ENCODE peak calls at places on chromosome 20, in five cellular contexts. Q is brain microvascular endothelial cell, C is H9, H is left lung, L is psoas muscle. G is an unnamed sample.

GRCh38 chr20:1856419-1856818 is 38.8 kb upstream of the SIRPA start:
- DNase-seq in L (no peak), C (no peak), Q (no peak), H (no peak), G (no peak)

GRCh38 chr20:3045042-3045815 is 623 bp upstream of the MRPS26 start:
- DNase-seq in C (peak), Q (peak), H (no peak), L (peak), G (peak)

GRCh38 chr20:16100111-16100510 is 473.1 kb downstream of the KIF16B start:
- DNase-seq in L (no peak), H (no peak), Q (no peak), C (no peak), G (no peak)

GRCh38 chr20:52972190-52972937 is at the start of gene TSHZ2:
- DNase-seq in C (peak), Q (peak), L (peak), H (peak), G (no peak)

GRCh38 chr20:10487354-10488115 is 52.4 kb downstream of the SLX4IP start:
- DNase-seq in L (no peak), C (no peak), H (no peak), Q (no peak), G (no peak)

GRCh38 chr20:16279320-16279719 is 293.9 kb downstream of the KIF16B start:
- DNase-seq in Q (no peak), H (no peak), L (no peak), C (no peak), G (no peak)

GRCh38 chr20:63978319-63979220 is 872 bp downstream of the SAMD10 start:
- DNase-seq in L (peak), H (peak), C (peak), Q (no peak), G (peak)

GRCh38 chr20:3071610-3072529 is at the start of gene OXT:
- DNase-seq in C (peak), H (peak), Q (no peak), L (peak), G (no peak)

GRCh38 chr20:53735536-53736050 is 142.0 kb upstream of the ZNF217 start:
- DNase-seq in H (no peak), L (no peak), Q (peak), C (no peak), G (peak)

GRCh38 chr20:56414842-56415765 is 3.0 kb downstream of the CASS4 start:
- DNase-seq in Q (peak), H (no peak), C (no peak), L (no peak), G (no peak)

GRCh38 chr20:33316958-33317357 is 33.9 kb downstream of the BPIFB1 start:
- DNase-seq in H (no peak), C (no peak), L (no peak), Q (no peak), G (no peak)

GRCh38 chr20:58650181-58650775 is 805 bp upstream of the STX16 start:
- DNase-seq in C (peak), L (no peak), H (peak), Q (no peak), G (no peak)

GRCh38 chr20:63544958-63545516 is 2.5 kb downstream of the SRMS start:
- DNase-seq in Q (no peak), H (no peak), L (no peak), C (no peak), G (no peak)

GRCh38 chr20:33727806-33728205 is 4.0 kb upstream of the ZNF341 start:
- DNase-seq in L (no peak), H (no peak), Q (no peak), C (no peak), G (no peak)

GRCh38 chr20:33551778-33552177 is 61.9 kb downstream of the CBFA2T2 start:
- DNase-seq in Q (no peak), L (no peak), C (no peak), H (no peak), G (no peak)

GRCh38 chr20:2871555-2872303 is 1.6 kb upstream of the PTPRA start:
- DNase-seq in L (no peak), Q (no peak), H (no peak), C (no peak), G (no peak)

DNA sequence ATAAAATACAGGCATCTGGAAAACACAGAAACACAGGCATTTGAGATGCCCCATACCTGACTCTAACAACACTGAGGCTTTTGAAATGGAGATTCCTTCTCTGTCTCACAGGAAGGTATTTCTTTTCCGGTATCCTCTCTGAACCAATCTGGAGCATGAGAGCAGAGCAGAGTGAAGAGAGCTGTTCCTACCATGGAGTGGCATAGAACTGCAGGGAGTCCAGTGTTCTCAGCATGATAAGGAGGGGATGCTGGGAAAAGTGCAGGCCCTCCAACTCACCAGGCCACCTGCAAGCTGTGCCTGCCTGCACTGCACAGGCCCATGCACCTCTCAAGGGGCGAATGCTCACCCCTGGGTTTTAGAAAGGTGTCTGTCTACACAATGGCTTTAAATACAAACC is 89.2 kb downstream of the FOXA2 start:
- DNase-seq in H (no peak), L (no peak), C (no peak), Q (no peak), G (no peak)
- H3K27ac ChIP-seq in H (no peak), L (no peak), C (no peak), Q (no peak), G (no peak)

GRCh38 chr20:46710149-46710913 is 882 bp downstream of the SLC2A10 start:
- DNase-seq in Q (no peak), H (no peak), C (no peak), L (no peak), G (no peak)
- H3K27ac ChIP-seq in Q (peak), H (peak), C (no peak), L (no peak), G (peak)

GRCh38 chr20:62357681-62358080 is 9.4 kb downstream of the LAMA5 start:
- DNase-seq in H (peak), Q (no peak), L (peak), C (no peak), G (no peak)

GRCh38 chr20:62358171-62358719 is 8.9 kb downstream of the LAMA5 start:
- DNase-seq in C (no peak), H (peak), L (peak), Q (no peak), G (peak)

GRCh38 chr20:62356948-62357667 is 10.0 kb downstream of the LAMA5 start:
- DNase-seq in Q (peak), H (peak), L (peak), C (no peak), G (peak)

GRCh38 chr20:62359491-62360121 is 7.5 kb downstream of the LAMA5 start:
- DNase-seq in H (peak), C (peak), Q (peak), L (peak), G (peak)

GRCh38 chr20:62358728-62359490 is 8.2 kb downstream of the LAMA5 start:
- DNase-seq in H (peak), L (peak), Q (no peak), C (peak), G (no peak)
- H3K27ac ChIP-seq in H (peak), L (peak), Q (peak), C (no peak), G (peak)

GRCh38 chr20:25039697-25040437 is 18.1 kb downstream of the ACSS1 start:
- DNase-seq in H (peak), Q (no peak), C (no peak), L (peak), G (peak)
- H3K27ac ChIP-seq in H (peak), Q (no peak), C (no peak), L (peak), G (peak)

DNA sequence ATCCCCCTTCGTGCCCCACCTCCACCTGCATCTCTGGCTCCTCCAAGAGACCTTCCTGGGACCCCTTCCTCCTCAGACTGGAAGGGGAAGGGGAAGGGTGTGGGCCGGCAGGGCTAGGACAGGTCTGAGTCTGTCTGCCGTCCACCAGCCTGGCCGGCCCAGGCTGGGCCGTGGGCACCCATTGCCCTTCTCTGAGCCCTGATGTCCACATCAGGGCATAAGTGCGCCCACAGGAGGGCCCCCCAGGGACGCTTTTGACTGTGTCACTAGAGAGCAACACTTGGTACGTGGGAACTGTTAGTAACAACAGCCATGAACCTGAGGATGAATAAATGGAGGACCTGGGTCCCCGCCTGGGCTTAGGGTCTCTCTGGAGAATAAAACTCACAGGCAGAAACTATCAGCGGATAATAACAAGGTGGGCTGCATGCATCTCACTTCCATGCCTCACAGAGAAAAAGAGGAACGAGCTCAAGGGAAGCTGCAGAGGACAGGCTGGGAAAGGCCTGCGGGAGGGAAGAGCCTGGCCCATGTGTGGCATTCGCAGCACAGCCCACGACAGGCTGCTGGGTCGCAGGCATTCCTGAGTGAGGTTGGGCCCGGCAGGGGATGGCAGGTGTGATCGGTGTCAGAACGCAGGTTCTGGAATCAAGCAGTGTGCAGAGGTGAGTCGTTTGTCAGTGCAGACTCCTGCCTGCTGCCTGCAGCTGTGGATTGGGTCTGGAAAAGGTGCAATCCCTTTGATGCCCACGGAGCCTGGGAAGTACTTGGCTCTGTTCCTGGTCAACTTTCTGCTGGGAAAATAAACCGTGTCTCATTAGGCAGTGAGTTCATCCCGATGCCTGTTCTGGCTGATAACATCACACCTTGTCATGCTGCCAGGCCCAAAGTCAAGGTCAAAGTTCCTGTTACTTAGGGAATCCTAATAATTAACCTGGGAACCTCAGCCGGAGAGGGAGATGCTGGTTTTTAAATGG is 60.9 kb downstream of the BCAS4 start:
- DNase-seq in H (no peak), Q (no peak), C (peak), L (no peak), G (no peak)
- H3K27ac ChIP-seq in H (no peak), Q (no peak), C (no peak), L (no peak), G (no peak)

GRCh38 chr20:50931306-50932015 is at the start of gene ADNP:
- DNase-seq in C (peak), H (peak), Q (peak), L (peak), G (peak)

GRCh38 chr20:50933589-50933988 is 2.4 kb upstream of the ADNP start:
- DNase-seq in L (no peak), H (no peak), C (no peak), Q (no peak), G (no peak)

GRCh38 chr20:50932016-50932338 is 740 bp upstream of the ADNP start:
- DNase-seq in L (no peak), H (no peak), Q (no peak), C (no peak), G (no peak)

GRCh38 chr20:50931048-50931305 is 260 bp downstream of the ADNP start:
- DNase-seq in C (no peak), L (no peak), Q (no peak), H (peak), G (no peak)

DNA sequence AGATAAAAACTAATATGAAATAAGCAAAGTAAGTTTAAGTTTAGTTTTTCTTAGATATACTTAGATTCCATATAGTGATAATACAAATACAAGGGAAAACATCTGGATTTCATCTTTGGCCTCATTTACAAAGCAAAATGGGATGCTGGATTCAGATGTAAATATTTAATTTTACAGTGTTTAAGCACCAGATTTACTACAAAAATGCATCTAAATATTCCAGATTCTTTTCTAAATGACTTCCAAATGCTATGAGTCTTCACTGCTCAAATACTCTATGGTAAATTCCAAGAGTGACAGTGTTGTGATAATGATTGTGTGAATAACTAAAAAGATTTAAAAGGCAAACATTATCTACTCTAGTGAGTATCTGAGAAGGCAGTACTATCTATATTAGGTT is 1.6 kb upstream of the ADNP start:
- DNase-seq in C (no peak), Q (no peak), H (no peak), L (no peak), G (no peak)
- H3K27ac ChIP-seq in C (no peak), Q (no peak), H (no peak), L (no peak), G (no peak)

GRCh38 chr20:38127920-38128528 is 37.0 kb downstream of the TGM2 start:
- DNase-seq in H (no peak), C (no peak), L (peak), Q (no peak), G (no peak)
- H3K27ac ChIP-seq in H (no peak), C (no peak), L (peak), Q (no peak), G (no peak)

DNA sequence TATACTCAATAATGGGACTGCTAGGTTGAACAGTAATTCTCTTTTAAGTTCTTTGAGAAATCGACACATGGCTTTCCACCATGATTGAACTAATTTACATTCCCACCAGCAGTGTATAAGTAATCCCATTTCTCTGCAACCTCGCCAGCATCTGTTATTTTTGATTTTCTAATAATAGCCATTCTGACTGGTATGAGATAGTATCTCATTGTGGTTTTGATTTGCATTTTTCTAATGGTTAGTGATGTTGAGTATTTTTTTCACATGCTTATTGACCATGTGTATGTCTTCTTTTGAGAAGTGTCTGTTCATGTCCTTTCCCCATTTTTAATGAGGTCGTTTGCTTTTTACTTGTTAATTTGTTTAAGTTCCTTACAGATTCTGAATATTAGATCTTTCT is 66.5 kb downstream of the STK4 start:
- DNase-seq in L (no peak), C (no peak), Q (no peak), H (no peak), G (no peak)
- H3K27ac ChIP-seq in L (no peak), C (no peak), Q (no peak), H (no peak), G (no peak)